ENCODE peak calls at places on chromosomes 3 and 15, in six cellular contexts. F, V, P, R, K and L are unnamed samples.

GRCh38 chr15:100859970-100860828 is 19.4 kb upstream of the ALDH1A3 start:
- DNase-seq in F (no peak), V (peak; percentile 32), P (no peak), R (no peak), K (no peak), L (no peak)

GRCh38 chr3:101151286-101151901 is 158.2 kb upstream of the ABI3BP start:
- DNase-seq in F (no peak), V (no peak), P (no peak), R (no peak), K (no peak), L (no peak)

GRCh38 chr3:14143271-14143605 is 18.4 kb downstream of the TMEM43 start:
- DNase-seq in F (no peak), V (no peak), P (peak; percentile 52), R (no peak), K (no peak), L (no peak)

GRCh38 chr3:25040739-25041138 is 387.3 kb upstream of the RARB start:
- DNase-seq in F (no peak), V (no peak), P (no peak), R (no peak), K (no peak), L (no peak)

GRCh38 chr3:100144255-100144866 is 30.1 kb upstream of the FILIP1L start:
- DNase-seq in F (no peak), V (no peak), P (no peak), R (no peak), K (no peak), L (no peak)

GRCh38 chr15:60591491-60592385 is 112.8 kb upstream of the ICE2 start:
- DNase-seq in F (peak; percentile 61), V (peak; percentile 77), P (no peak), R (peak; percentile 73), K (no peak), L (peak; percentile 46)

GRCh38 chr15:79089890-79090486 is 592 bp downstream of the RASGRF1 start:
- DNase-seq in F (peak; percentile 58), V (peak; percentile 65), P (no peak), R (peak; percentile 39), K (no peak), L (no peak)

GRCh38 chr3:18499256-18499655 is 74.1 kb upstream of the SATB1 start:
- DNase-seq in F (no peak), V (no peak), P (no peak), R (no peak), K (peak; percentile 22), L (no peak)

GRCh38 chr3:141255864-141256263 is 24.2 kb downstream of the PXYLP1 start:
- DNase-seq in F (peak; percentile 67), V (no peak), P (no peak), R (peak; percentile 65), K (no peak), L (no peak)

GRCh38 chr3:157354722-157355121 is 81.9 kb upstream of the PTX3 start:
- DNase-seq in F (no peak), V (no peak), P (peak; percentile 18), R (no peak), K (no peak), L (no peak)

GRCh38 chr3:23202203-23202920 is 765 bp upstream of the UBE2E2 start:
- DNase-seq in F (no peak), V (peak; percentile 59), P (peak; percentile 5), R (no peak), K (no peak), L (no peak)

GRCh38 chr3:10263549-10264363 is 15.5 kb downstream of the TATDN2 start:
- DNase-seq in F (peak; percentile 85), V (no peak), P (peak; percentile 42), R (no peak), K (peak; percentile 50), L (no peak)

GRCh38 chr3:72177075-72178050 is 392.4 kb upstream of the PROK2 start:
- DNase-seq in F (no peak), V (no peak), P (peak; percentile 13), R (peak; percentile 89), K (no peak), L (peak; percentile 53)

GRCh38 chr15:82679626-82680199 is 30.0 kb downstream of the AP3B2 start:
- DNase-seq in F (no peak), V (peak; percentile 62), P (no peak), R (peak; percentile 56), K (no peak), L (no peak)

GRCh38 chr3:3782469-3782868 is 16.8 kb upstream of the LRRN1 start:
- DNase-seq in F (no peak), V (no peak), P (no peak), R (no peak), K (no peak), L (no peak)

GRCh38 chr3:25426408-25426807 is 1.7 kb upstream of the RARB start:
- DNase-seq in F (no peak), V (no peak), P (no peak), R (no peak), K (no peak), L (peak; percentile 62)

GRCh38 chr15:66482539-66482938 is 15.0 kb downstream of the SNAPC5 start:
- DNase-seq in F (no peak), V (peak; percentile 32), P (no peak), R (no peak), K (no peak), L (no peak)

GRCh38 chr3:109532257-109533216 is 195.2 kb upstream of the DPPA4 start:
- DNase-seq in F (peak; percentile 77), V (no peak), P (peak; percentile 83), R (no peak), K (no peak), L (peak; percentile 22)

GRCh38 chr15:78205856-78206255 is 28.5 kb downstream of the ACSBG1 start:
- DNase-seq in F (no peak), V (peak; percentile 66), P (no peak), R (no peak), K (no peak), L (no peak)

GRCh38 chr3:14453841-14454630 is 51.6 kb downstream of the SLC6A6 start:
- DNase-seq in F (no peak), V (no peak), P (no peak), R (no peak), K (no peak), L (peak; percentile 66)

GRCh38 chr3:9976736-9977709 is 9.6 kb downstream of the EMC3 start:
- DNase-seq in F (no peak), V (peak; percentile 80), P (peak; percentile 98), R (peak; percentile 92), K (no peak), L (peak; percentile 90)

GRCh38 chr3:193843447-193844301 is 250.7 kb downstream of the OPA1 start:
- DNase-seq in F (no peak), V (no peak), P (no peak), R (no peak), K (no peak), L (no peak)

GRCh38 chr15:80710635-80711553 is 15.8 kb downstream of the ABHD17C start:
- DNase-seq in F (no peak), V (no peak), P (peak; percentile 63), R (no peak), K (no peak), L (no peak)

GRCh38 chr15:42832577-42832976 is 88.0 kb downstream of the TTBK2 start:
- DNase-seq in F (no peak), V (peak; percentile 92), P (peak; percentile 88), R (no peak), K (no peak), L (no peak)

GRCh38 chr3:46312996-46313395 is 40.9 kb upstream of the CCR2 start:
- DNase-seq in F (no peak), V (no peak), P (no peak), R (no peak), K (no peak), L (no peak)

GRCh38 chr3:155070932-155071387 is 9.2 kb upstream of the MME start:
- DNase-seq in F (no peak), V (no peak), P (peak; percentile 99), R (no peak), K (no peak), L (no peak)

GRCh38 chr3:185995352-185995751 is 57.5 kb upstream of the TRA2B start:
- DNase-seq in F (no peak), V (no peak), P (peak; percentile 91), R (no peak), K (no peak), L (no peak)

GRCh38 chr15:78044407-78045155 is 32.9 kb downstream of the TBC1D2B start:
- DNase-seq in F (no peak), V (no peak), P (no peak), R (peak; percentile 20), K (no peak), L (no peak)

GRCh38 chr3:122578110-122578740 is 775 bp downstream of the PARP15 start:
- DNase-seq in F (no peak), V (no peak), P (no peak), R (no peak), K (no peak), L (no peak)
- H3K27ac ChIP-seq in F (no peak overlapping the region), V (no peak overlapping the region), P (no peak overlapping the region), R (no peak overlapping the region), K (peak overlapping the region; percentile 76), L (no peak overlapping the region)

GRCh38 chr3:66426135-66426534 is 74.7 kb downstream of the LRIG1 start:
- DNase-seq in F (no peak), V (no peak), P (no peak), R (no peak), K (no peak), L (no peak)
- H3K9me3 ChIP-seq in F (peaks cover 13% of the 10 kb centered on the region), V (peaks cover 8% of the 10 kb centered on the region), P (peaks cover 5% of the 10 kb centered on the region), R (no peaks in the 10 kb centered on the region), K (no peaks in the 10 kb centered on the region), L (no peaks in the 10 kb centered on the region)

GRCh38 chr3:194931366-194931765 is 245.7 kb downstream of the FAM43A start:
- DNase-seq in F (no peak), V (no peak), P (no peak), R (no peak), K (no peak), L (no peak)

GRCh38 chr3:194928831-194929594 is 243.3 kb downstream of the FAM43A start:
- DNase-seq in F (peak; percentile 79), V (no peak), P (no peak), R (no peak), K (no peak), L (peak; percentile 62)

GRCh38 chr3:194930439-194931204 is 244.9 kb downstream of the FAM43A start:
- DNase-seq in F (no peak), V (no peak), P (peak; percentile 46), R (no peak), K (no peak), L (peak; percentile 55)

GRCh38 chr3:194925614-194926013 is 239.9 kb downstream of the FAM43A start:
- DNase-seq in F (no peak), V (no peak), P (no peak), R (no peak), K (no peak), L (no peak)

GRCh38 chr3:194928183-194928736 is 242.6 kb downstream of the FAM43A start:
- DNase-seq in F (no peak), V (no peak), P (peak; percentile 61), R (no peak), K (no peak), L (no peak)
- H3K27ac ChIP-seq in F (no peak overlapping the region), V (no peak overlapping the region), P (peak overlapping the region; percentile 35), R (no peak overlapping the region), K (no peak overlapping the region), L (no peak overlapping the region)

GRCh38 chr15:26729030-26729429 is 43.8 kb downstream of the GABRB3 start:
- DNase-seq in F (no peak), V (no peak), P (no peak), R (no peak), K (no peak), L (no peak)

GRCh38 chr15:26736502-26737248 is 36.2 kb downstream of the GABRB3 start:
- DNase-seq in F (no peak), V (no peak), P (no peak), R (no peak), K (no peak), L (no peak)

GRCh38 chr15:26729581-26729980 is 43.3 kb downstream of the GABRB3 start:
- DNase-seq in F (no peak), V (no peak), P (no peak), R (no peak), K (no peak), L (no peak)

GRCh38 chr15:26731965-26732364 is 40.9 kb downstream of the GABRB3 start:
- DNase-seq in F (no peak), V (no peak), P (no peak), R (no peak), K (no peak), L (no peak)
- H3K9me3 ChIP-seq in F (no peaks in the 10 kb centered on the region), V (peaks cover 7% of the 10 kb centered on the region), P (peaks cover 14% of the 10 kb centered on the region), R (no peaks in the 10 kb centered on the region), K (no peaks in the 10 kb centered on the region), L (no peaks in the 10 kb centered on the region)